ENCODE peak calls at places on chromosomes 4 and X, in four cellular contexts. G, V, K and W are unnamed samples.
A peak's percentile ranks its signal among the peaks of the same experiment; 100 is the strongest.

GRCh38 chr4:150242820-150243458 is 164.7 kb downstream of the DCLK2 start:
- DNase-seq in G (no peak), V (peak; percentile 37), K (peak; percentile 61), W (no peak)

GRCh38 chr4:110514889-110515479 is 39.0 kb downstream of the ENPEP start:
- DNase-seq in G (no peak), V (peak; percentile 59), K (peak; percentile 56), W (peak; percentile 20)

GRCh38 chrX:100368167-100368566 is 41.9 kb downstream of the PCDH19 start:
- DNase-seq in G (no peak), V (peak; percentile 5), K (peak; percentile 12), W (no peak)

GRCh38 chr4:174874898-174875297 is 43.3 kb upstream of the ADAM29 start:
- DNase-seq in G (no peak), V (no peak), K (no peak), W (no peak)

GRCh38 chrX:7147431-7147977 is at the start of gene STS:
- DNase-seq in G (peak; percentile 9), V (peak; percentile 20), K (peak; percentile 50), W (no peak)

GRCh38 chr4:183017962-183018361 is 81.1 kb upstream of the WWC2 start:
- DNase-seq in G (no peak), V (no peak), K (no peak), W (no peak)

GRCh38 chr4:27568236-27568951 is 707.8 kb downstream of the STIM2 start:
- DNase-seq in G (no peak), V (no peak), K (no peak), W (no peak)

GRCh38 chr4:168630445-168631187 is 133.8 kb downstream of the PALLD start:
- DNase-seq in G (no peak), V (no peak), K (no peak), W (peak; percentile 95)

GRCh38 chrX:15056044-15056443 is 182.8 kb downstream of the MOSPD2 start:
- DNase-seq in G (no peak), V (no peak), K (no peak), W (no peak)

GRCh38 chr4:110195561-110196205 is 2.7 kb downstream of the ELOVL6 start:
- DNase-seq in G (no peak), V (peak; percentile 62), K (no peak), W (peak; percentile 4)

GRCh38 chr4:622996-623913 is 2.1 kb upstream of the PDE6B start:
- DNase-seq in G (no peak), V (no peak), K (no peak), W (no peak)

GRCh38 chr4:78784255-78784654 is 8.1 kb downstream of the BMP2K start:
- DNase-seq in G (no peak), V (peak; percentile 50), K (peak; percentile 55), W (peak; percentile 6)

GRCh38 chr4:138727704-138728103 is 287.9 kb upstream of the NOCT start:
- DNase-seq in G (no peak), V (no peak), K (no peak), W (no peak)

GRCh38 chr4:8819421-8820177 is 52.0 kb downstream of the HMX1 start:
- DNase-seq in G (no peak), V (no peak), K (no peak), W (no peak)

GRCh38 chr4:103996059-103996458 is 276.3 kb upstream of the TACR3 start:
- DNase-seq in G (no peak), V (peak; percentile 85), K (no peak), W (no peak)

GRCh38 chr4:1882850-1883271 is 11.7 kb downstream of the NSD2 start:
- DNase-seq in G (no peak), V (no peak), K (no peak), W (no peak)

GRCh38 chrX:17380221-17380620 is 5.2 kb downstream of the NHS start:
- DNase-seq in G (no peak), V (no peak), K (no peak), W (no peak)

GRCh38 chr4:89024051-89024675 is 32.8 kb downstream of the FAM13A start:
- DNase-seq in G (no peak), V (peak; percentile 89), K (peak; percentile 84), W (peak; percentile 69)

GRCh38 chrX:124018031-124018430 is 56.5 kb downstream of the STAG2 start:
- DNase-seq in G (no peak), V (no peak), K (peak; percentile 16), W (no peak)

GRCh38 chrX:78102100-78102499 is 1.9 kb upstream of the PGK1 start:
- DNase-seq in G (no peak), V (no peak), K (no peak), W (no peak)

GRCh38 chr4:48153791-48154550 is 19.9 kb upstream of the TXK start:
- DNase-seq in G (no peak), V (no peak), K (no peak), W (no peak)

GRCh38 chr4:78551420-78552351 is at the start of gene ANXA3:
- DNase-seq in G (no peak), V (no peak), K (no peak), W (no peak)

GRCh38 chr4:77579406-77580076 is 26.1 kb upstream of the CXCL13 start:
- DNase-seq in G (no peak), V (no peak), K (no peak), W (peak; percentile 88)

GRCh38 chr4:181569553-181569952 is 673.6 kb upstream of the TENM3 start:
- DNase-seq in G (no peak), V (peak; percentile 69), K (peak; percentile 27), W (peak; percentile 31)

GRCh38 chrX:47181301-47181700 is 12.3 kb upstream of the UBA1 start:
- DNase-seq in G (no peak), V (no peak), K (no peak), W (no peak)

GRCh38 chr4:119227690-119228089 is 15.2 kb downstream of the USP53 start:
- DNase-seq in G (no peak), V (no peak), K (no peak), W (no peak)

GRCh38 chrX:10549280-10549679 is 71.1 kb downstream of the MID1 start:
- DNase-seq in G (no peak), V (no peak), K (no peak), W (no peak)

GRCh38 chrX:26208012-26208411 is 8.0 kb upstream of the MAGEB5 start:
- DNase-seq in G (no peak), V (no peak), K (no peak), W (no peak)

GRCh38 chr4:26020083-26020668 is 106.2 kb downstream of the SMIM20 start:
- DNase-seq in G (no peak), V (no peak), K (no peak), W (no peak)

GRCh38 chr4:114116861-114117260 is 137.4 kb upstream of the ARSJ start:
- DNase-seq in G (no peak), V (no peak), K (no peak), W (no peak)

GRCh38 chr4:2961411-2962098 is 1.7 kb downstream of the NOP14 start:
- DNase-seq in G (no peak), V (no peak), K (peak; percentile 70), W (no peak)

GRCh38 chr4:95742179-95742578 is 97.7 kb upstream of the PDHA2 start:
- DNase-seq in G (no peak), V (peak; percentile 94), K (no peak), W (no peak)

GRCh38 chr4:52750819-52751348 is 341 bp downstream of the ERVMER34-1 start:
- DNase-seq in G (no peak), V (no peak), K (no peak), W (no peak)

GRCh38 chrX:136528645-136529315 is 3.2 kb upstream of the VGLL1 start:
- DNase-seq in G (no peak), V (no peak), K (peak; percentile 20), W (no peak)

GRCh38 chrX:136121788-136122187 is 25.5 kb upstream of the FHL1 start:
- DNase-seq in G (no peak), V (no peak), K (no peak), W (no peak)